ENCODE peak calls at places on chromosomes 11 and 22, in six cellular contexts. F is HL-60, K is uterus, T is RWPE1, B is fibroblast of villous mesenchyme, H is IMR-90. C is an unnamed sample.
A peak's percentile ranks its signal among the peaks of the same experiment; 100 is the strongest.

GRCh38 chr11:36088234-36088975 is 144.5 kb downstream of the LDLRAD3 start:
- DNase-seq in H (peak; percentile 44), T (no peak), K (no peak), B (no peak), F (no peak), C (no peak)

GRCh38 chr22:40797427-40797826 is 21.7 kb downstream of the SLC25A17 start:
- DNase-seq in B (peak; percentile 43), K (no peak), H (peak; percentile 66), T (no peak), F (no peak), C (no peak)

GRCh38 chr11:14232652-14233051 is 126.3 kb downstream of the RRAS2 start:
- DNase-seq in H (no peak), T (peak; percentile 8), K (no peak), F (no peak), B (no peak), C (no peak)

GRCh38 chr11:98137437-98137836 is 883.3 kb upstream of the CNTN5 start:
- DNase-seq in B (no peak), K (no peak), H (no peak), F (no peak), T (no peak), C (no peak)

GRCh38 chr22:41731609-41732008 is 32.3 kb downstream of the MEI1 start:
- DNase-seq in K (no peak), F (no peak), H (no peak), B (no peak), T (no peak), C (no peak)

GRCh38 chr11:119414321-119414720 is 8.7 kb downstream of the THY1 start:
- DNase-seq in K (no peak), F (no peak), B (no peak), T (no peak), H (no peak), C (no peak)

GRCh38 chr22:33829549-33830280 is 90.6 kb downstream of the LARGE1 start:
- DNase-seq in F (no peak), K (no peak), T (no peak), H (no peak), B (no peak), C (no peak)

GRCh38 chr22:45200862-45201511 is 37.3 kb downstream of the NUP50 start:
- DNase-seq in B (peak; percentile 94), K (no peak), F (no peak), T (no peak), H (peak; percentile 98), C (no peak)

GRCh38 chr11:66915866-66916265 is 42.3 kb downstream of the PC start:
- DNase-seq in B (no peak), H (no peak), F (no peak), T (no peak), K (no peak), C (no peak)

GRCh38 chr11:33478111-33478573 is 221.0 kb downstream of the HIPK3 start:
- DNase-seq in F (no peak), K (no peak), H (no peak), T (no peak), B (no peak), C (no peak)

GRCh38 chr11:32341676-32342613 is 93.4 kb downstream of the WT1 start:
- DNase-seq in H (no peak), K (no peak), T (no peak), F (no peak), B (no peak), C (no peak)

GRCh38 chr11:58133329-58134076 is 8.2 kb upstream of the OR9I1 start:
- DNase-seq in F (no peak), B (no peak), K (no peak), H (no peak), T (peak; percentile 38), C (no peak)

GRCh38 chr11:4044971-4045646 is 49.5 kb upstream of the RRM1 start:
- DNase-seq in K (no peak), H (no peak), B (no peak), F (no peak), T (peak; percentile 40), C (no peak)

GRCh38 chr11:10293423-10294288 is at the start of gene SBF2:
- DNase-seq in K (peak; percentile 87), B (peak; percentile 95), H (peak; percentile 96), F (peak; percentile 65), T (peak; percentile 85), C (peak; percentile 77)

GRCh38 chr11:113188433-113188834 is 125.9 kb upstream of the TTC12 start:
- DNase-seq in T (no peak), H (no peak), F (no peak), B (no peak), K (no peak), C (no peak)

GRCh38 chr22:21451545-21452520 is 15.4 kb upstream of the TMEM191C start:
- DNase-seq in H (no peak), B (no peak), F (peak; percentile 0), T (no peak), K (peak; percentile 8), C (no peak)

GRCh38 chr11:76459299-76459698 is 14.5 kb downstream of the EMSY start:
- DNase-seq in B (no peak), F (no peak), T (peak; percentile 15), K (no peak), H (no peak), C (no peak)

GRCh38 chr11:63610604-63611394 is 3.4 kb downstream of the PLAAT3 start:
- DNase-seq in T (no peak), K (no peak), H (no peak), F (no peak), B (peak; percentile 63), C (no peak)
- TF ChIP-seq CTCF in T (no peak), K (no peak), H (no peak), F (no peak), B (no peak), C (no peak)

DNA sequence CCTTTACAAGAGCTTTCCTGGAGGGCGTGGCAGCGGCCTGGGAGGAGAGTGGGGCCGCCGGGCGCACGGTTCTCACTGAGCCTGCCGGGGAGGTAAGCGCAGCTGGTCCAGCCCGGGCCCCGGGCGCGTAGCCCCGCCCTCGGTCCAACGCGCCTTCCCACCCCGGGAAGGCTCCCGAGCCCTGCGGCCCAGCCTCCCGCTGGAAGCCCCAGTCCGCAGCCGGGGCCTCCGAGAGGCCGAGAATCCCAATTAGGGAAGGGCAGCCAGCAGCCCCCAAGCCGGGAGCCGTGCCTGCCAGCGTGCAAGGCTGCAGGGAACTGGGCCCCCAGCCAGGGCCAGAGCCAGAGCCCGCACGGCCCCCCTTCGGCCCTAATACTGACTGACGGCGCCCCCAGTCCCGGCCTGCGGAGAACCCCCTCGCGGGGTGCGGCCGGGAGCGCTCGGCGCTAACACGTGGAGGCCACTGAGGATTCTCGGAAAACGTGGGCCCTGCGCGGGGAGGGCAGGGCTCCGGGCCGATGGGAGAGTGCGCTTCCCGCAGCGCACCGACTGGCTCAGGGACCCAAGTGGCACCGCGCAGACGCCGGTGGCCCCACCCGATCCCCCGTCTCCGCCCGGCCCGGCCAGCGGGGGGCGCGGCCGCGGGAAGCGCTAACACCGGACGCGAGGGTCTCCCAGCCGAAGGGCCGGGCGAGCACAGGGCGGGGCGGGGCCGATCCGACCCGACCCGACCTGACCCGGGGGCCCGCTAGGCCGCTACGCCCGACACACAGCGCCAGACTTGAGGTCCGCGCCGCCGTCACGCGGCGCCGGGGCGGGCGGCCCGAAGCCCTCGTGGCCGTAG is 5.7 kb downstream of the ZFTA start:
- DNase-seq in K (peak; percentile 47), T (no peak), F (no peak), H (no peak), B (peak; percentile 62), C (no peak)
- TF ChIP-seq CTCF in K (no peak), T (no peak), F (no peak), H (no peak), B (no peak), C (peak; percentile 20)

DNA sequence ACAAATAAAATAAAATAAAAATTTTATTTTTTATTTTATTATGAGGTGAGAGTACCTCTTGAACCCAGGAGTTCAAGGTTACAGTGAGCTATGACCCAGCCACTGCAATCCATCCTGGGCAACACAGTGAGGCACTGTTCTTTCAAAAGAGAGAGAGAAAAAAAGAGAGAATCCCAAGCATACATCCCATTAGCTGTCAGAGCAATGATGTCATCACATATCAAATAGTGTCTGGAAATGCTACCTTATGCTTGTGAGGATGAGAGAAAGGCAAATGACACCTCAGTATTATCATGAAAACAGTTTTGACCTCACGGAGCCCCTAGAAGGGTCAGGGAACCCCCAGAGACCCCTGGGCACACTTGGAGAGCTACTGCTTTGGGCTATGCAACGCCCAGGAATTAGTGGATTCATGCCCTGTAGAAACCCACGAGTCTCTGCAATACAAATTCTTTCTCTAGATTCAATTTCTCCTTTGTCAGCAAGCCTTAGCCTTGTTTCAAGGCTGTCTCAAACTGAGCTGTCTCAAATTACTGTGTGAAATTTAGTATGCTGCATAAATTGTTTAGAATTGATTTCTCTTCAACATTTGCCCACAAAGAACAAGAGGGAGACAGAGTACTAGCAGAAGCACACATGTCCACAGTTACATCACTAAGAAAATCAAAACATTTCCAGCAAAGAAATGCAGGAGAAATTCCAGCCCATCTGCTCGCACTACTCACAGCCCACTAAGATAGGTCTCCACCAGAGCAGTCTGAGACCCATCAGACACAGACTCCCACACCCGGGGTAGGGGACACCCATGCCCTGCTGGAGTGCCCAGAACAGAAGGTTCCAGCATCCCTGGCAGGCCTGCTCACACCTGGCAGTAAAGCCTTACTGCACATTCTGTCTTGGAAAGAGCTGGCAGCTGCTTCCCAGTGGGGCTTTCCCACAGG is 18.1 kb downstream of the DGCR2 start:
- DNase-seq in B (peak; percentile 66), F (no peak), T (no peak), K (no peak), H (peak; percentile 79), C (no peak)
- TF ChIP-seq CTCF in B (no peak), F (no peak), T (no peak), K (no peak), H (peak; percentile 22), C (no peak)

DNA sequence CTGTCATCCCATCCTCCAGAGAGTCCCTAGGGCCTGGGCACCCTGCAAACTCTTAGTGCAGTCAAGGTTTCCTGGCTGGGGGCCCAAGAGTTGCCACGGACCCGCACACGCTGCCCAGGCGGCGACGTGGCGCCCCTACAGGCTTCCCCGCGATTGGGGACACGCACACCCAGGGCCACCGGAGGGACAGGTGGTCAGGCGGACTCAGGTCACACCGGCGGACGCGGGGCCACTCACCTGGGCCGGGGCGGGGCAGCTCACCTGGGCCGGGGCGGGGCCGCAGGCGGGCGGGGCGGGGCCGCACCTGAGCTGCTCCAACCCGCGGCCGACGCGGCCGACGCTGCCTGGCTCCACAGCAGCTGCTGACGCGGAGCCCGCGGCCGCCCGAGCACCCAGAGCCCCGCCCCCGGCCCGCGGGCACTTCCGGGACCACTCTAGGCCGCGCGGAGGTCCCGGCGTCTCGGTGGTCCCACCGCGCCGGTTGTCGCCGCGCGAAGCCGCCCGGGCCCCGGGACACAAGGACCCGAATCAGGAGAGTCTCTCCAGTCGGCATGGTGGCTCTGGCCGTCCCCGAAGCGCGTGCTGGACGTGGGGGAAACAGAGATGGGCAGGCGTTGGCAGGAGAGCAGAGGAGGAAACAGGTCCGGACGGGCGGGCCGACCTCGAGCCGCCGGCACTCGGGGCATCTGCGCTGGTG is at the start of gene ZNF70:
- DNase-seq in T (peak; percentile 80), H (peak; percentile 74), B (peak; percentile 84), F (peak; percentile 73), K (peak; percentile 77), C (peak; percentile 86)
- TF ChIP-seq CTCF in T (no peak), H (peak; percentile 9), B (peak; percentile 29), F (no peak), K (no peak), C (peak; percentile 50)